ENCODE peak calls at places on chromosome 10, in nine cellular contexts. Y is fibroblast of lung, M is IMR-90, N is H9, G is cardiac muscle cell, X is OCI-LY7, A is heart right ventricle, V is caudate nucleus, C is spleen. S is an unnamed sample.

GRCh38 chr10:119045561-119045960 is 16.0 kb downstream of the NANOS1 start:
- DNase-seq in Y (no peak), M (no peak), N (no peak), G (no peak), X (no peak), A (no peak), V (no peak), C (no peak), S (no peak)

GRCh38 chr10:112649492-112650152 is 202.6 kb downstream of the VTI1A start:
- DNase-seq in Y (no peak), M (peak; percentile 74), N (no peak), G (no peak), X (no peak), A (no peak), V (no peak), C (no peak), S (no peak)

GRCh38 chr10:59383436-59383835 is 21.1 kb upstream of the FAM13C start:
- DNase-seq in Y (peak; percentile 81), M (peak; percentile 54), N (no peak), G (no peak), X (no peak), A (no peak), V (no peak), C (no peak), S (no peak)

GRCh38 chr10:106175760-106176377 is 988.6 kb downstream of the SORCS1 start:
- DNase-seq in Y (peak; percentile 18), M (no peak), N (no peak), G (peak; percentile 14), X (peak; percentile 14), A (no peak), V (no peak), C (no peak), S (no peak)

GRCh38 chr10:44334621-44335184 is 50.2 kb downstream of the CXCL12 start:
- DNase-seq in Y (peak; percentile 78), M (peak; percentile 89), N (no peak), G (no peak), X (no peak), A (no peak), V (no peak), C (no peak), S (peak; percentile 67)

GRCh38 chr10:83990126-83990525 is 149.2 kb upstream of the GHITM start:
- DNase-seq in Y (no peak), M (no peak), N (no peak), G (no peak), X (peak; percentile 4), A (no peak), V (no peak), C (no peak), S (no peak)

GRCh38 chr10:76033457-76034196 is 602.2 kb downstream of the LRMDA start:
- DNase-seq in Y (peak; percentile 51), M (peak; percentile 5), N (peak; percentile 51), G (no peak), X (no peak), A (no peak), V (no peak), C (no peak), S (peak; percentile 2)

GRCh38 chr10:18044976-18045720 is 93.4 kb downstream of the SLC39A12 start:
- DNase-seq in Y (peak; percentile 93), M (peak; percentile 96), N (no peak), G (no peak), X (no peak), A (no peak), V (no peak), C (no peak), S (peak; percentile 81)

GRCh38 chr10:20276127-20276979 is 460.1 kb downstream of the PLXDC2 start:
- DNase-seq in Y (no peak), M (no peak), N (no peak), G (no peak), X (no peak), A (no peak), V (no peak), C (no peak), S (no peak)

GRCh38 chr10:98460837-98461499 is 14.2 kb upstream of the HPS1 start:
- DNase-seq in Y (peak; percentile 93), M (peak; percentile 96), N (no peak), G (peak; percentile 59), X (no peak), A (no peak), V (no peak), C (no peak), S (peak; percentile 93)

GRCh38 chr10:22570733-22571430 is 143.5 kb downstream of the PIP4K2A start:
- DNase-seq in Y (no peak), M (no peak), N (no peak), G (no peak), X (no peak), A (no peak), V (no peak), C (no peak), S (no peak)

GRCh38 chr10:57964371-57964770 is 303.3 kb downstream of the IPMK start:
- DNase-seq in Y (no peak), M (peak; percentile 74), N (no peak), G (no peak), X (no peak), A (peak; percentile 16), V (peak; percentile 27), C (no peak), S (peak; percentile 40)

DNA sequence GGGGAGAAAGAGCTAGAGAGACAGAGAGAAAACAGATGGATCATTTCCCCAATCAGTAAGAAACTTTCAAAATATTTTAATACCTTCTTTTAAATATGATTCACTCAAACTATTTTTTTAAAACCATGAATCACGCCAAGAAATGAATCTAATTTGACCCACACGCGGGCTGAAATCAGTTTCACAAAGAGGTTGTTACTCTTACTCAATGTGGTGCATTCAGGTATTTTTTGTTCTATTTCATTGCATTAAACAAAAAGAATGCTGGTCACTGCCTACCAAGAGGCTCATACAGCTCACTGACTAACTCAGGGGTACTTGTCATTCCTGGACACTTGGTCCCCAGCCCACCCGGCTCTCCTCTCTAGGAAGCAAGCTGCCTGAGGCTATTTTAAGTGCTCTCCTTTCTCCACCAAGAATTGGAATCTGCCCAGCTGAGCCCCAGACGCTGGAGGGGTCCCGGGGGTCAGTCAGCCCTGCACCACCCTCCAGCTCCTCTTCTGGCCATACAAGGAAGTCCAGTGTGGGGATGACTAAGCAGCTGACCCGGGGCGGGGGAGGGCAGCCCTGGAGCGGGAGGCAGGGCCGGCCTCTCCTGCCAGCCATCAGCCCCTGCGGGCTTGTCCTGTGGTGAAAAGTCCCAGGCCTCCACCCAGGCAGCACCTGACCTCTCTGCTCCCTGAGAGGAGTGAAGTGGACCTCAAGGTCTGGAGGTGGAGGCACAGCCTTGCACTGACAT is 21.7 kb upstream of the PFKP start:
- DNase-seq in Y (peak; percentile 87), M (peak; percentile 85), N (peak; percentile 79), G (peak; percentile 97), X (no peak), A (peak; percentile 55), V (no peak), C (no peak), S (peak; percentile 70)
- H3K27ac ChIP-seq in Y (peak overlapping the region; percentile 88), M (peak overlapping the region; percentile 98), N (no peak overlapping the region), G (peak overlapping the region; percentile 100), X (no peak overlapping the region), A (peak overlapping the region; percentile 77), V (no peak overlapping the region), C (no peak overlapping the region), S (peak overlapping the region; percentile 76)

GRCh38 chr10:110822065-110822707 is 49.5 kb upstream of the PDCD4 start:
- DNase-seq in Y (no peak), M (no peak), N (no peak), G (peak; percentile 21), X (no peak), A (no peak), V (no peak), C (no peak), S (no peak)
- H3K27ac ChIP-seq in Y (no peak overlapping the region), M (no peak overlapping the region), N (no peak overlapping the region), G (peak overlapping the region; percentile 91), X (no peak overlapping the region), A (peak overlapping the region; percentile 87), V (peak overlapping the region; percentile 60), C (no peak overlapping the region), S (no peak overlapping the region)

GRCh38 chr10:34905200-34905927 is 90.3 kb upstream of the PARD3 start:
- DNase-seq in Y (no peak), M (no peak), N (no peak), G (no peak), X (no peak), A (no peak), V (no peak), C (no peak), S (no peak)
- H3K27ac ChIP-seq in Y (no peak overlapping the region), M (no peak overlapping the region), N (no peak overlapping the region), G (no peak overlapping the region), X (no peak overlapping the region), A (no peak overlapping the region), V (no peak overlapping the region), C (no peak overlapping the region), S (no peak overlapping the region)

GRCh38 chr10:132452651-132453469 is 55.9 kb downstream of the PWWP2B start:
- DNase-seq in Y (peak; percentile 53), M (peak; percentile 72), N (peak; percentile 75), G (peak; percentile 84), X (peak; percentile 91), A (peak; percentile 88), V (no peak), C (peak; percentile 98), S (peak; percentile 33)
- H3K27ac ChIP-seq in Y (no peak overlapping the region), M (no peak overlapping the region), N (no peak overlapping the region), G (no peak overlapping the region), X (peak overlapping the region; percentile 10), A (no peak overlapping the region), V (peak overlapping the region; percentile 71), C (peak overlapping the region; percentile 47), S (no peak overlapping the region)

GRCh38 chr10:30063098-30063497 is 3.7 kb upstream of the JCAD start:
- DNase-seq in Y (peak; percentile 48), M (peak; percentile 85), N (no peak), G (no peak), X (no peak), A (no peak), V (no peak), C (no peak), S (no peak)
- H3K27ac ChIP-seq in Y (no peak overlapping the region), M (peak overlapping the region; percentile 89), N (no peak overlapping the region), G (no peak overlapping the region), X (no peak overlapping the region), A (no peak overlapping the region), V (no peak overlapping the region), C (no peak overlapping the region), S (no peak overlapping the region)